ENCODE peak calls at places on chromosome 16, in eight cellular contexts. G is fibroblast of gingiva, K is mammary epithelial cell, H is left lung, F is anterior cingulate cortex, U is NCI-H1048, D is ELF-1, A is AG20443. N is an unnamed sample.

GRCh38 chr16:4435668-4436067 is 10.0 kb downstream of the DNAJA3 start:
- DNase-seq in G (no peak), K (no peak), H (no peak), F (no peak), U (no peak), D (no peak), A (no peak), N (no peak)

GRCh38 chr16:9050102-9050830 is 41.2 kb upstream of the HAPSTR1 start:
- DNase-seq in G (no peak), K (no peak), H (no peak), F (no peak), U (no peak), D (peak), A (no peak), N (no peak)

GRCh38 chr16:24848065-24848464 is 2.3 kb downstream of the SLC5A11 start:
- DNase-seq in G (peak), K (peak), H (no peak), F (no peak), U (no peak), D (no peak), A (peak), N (no peak)

GRCh38 chr16:24151482-24151939 is 104.6 kb upstream of the CACNG3 start:
- DNase-seq in G (no peak), K (no peak), H (no peak), F (no peak), U (no peak), D (peak), A (no peak), N (no peak)

GRCh38 chr16:85523602-85524364 is 89.3 kb upstream of the GSE1 start:
- DNase-seq in G (peak), K (no peak), H (peak), F (no peak), U (no peak), D (peak), A (peak), N (no peak)

GRCh38 chr16:20904507-20905079 is 4.0 kb downstream of the LYRM1 start:
- DNase-seq in G (peak), K (peak), H (no peak), F (no peak), U (no peak), D (no peak), A (no peak), N (peak)

GRCh38 chr16:35150805-35151312 is 1691.4 kb downstream of the TP53TG3F start:
- DNase-seq in G (no peak), K (no peak), H (no peak), F (no peak), U (no peak), D (no peak), A (no peak), N (no peak)

GRCh38 chr16:74503412-74503811 is 82.1 kb upstream of the CLEC18B start:
- DNase-seq in G (no peak), K (no peak), H (no peak), F (no peak), U (no peak), D (no peak), A (no peak), N (no peak)

GRCh38 chr16:79336437-79337229 is 263.9 kb downstream of the MAF start:
- DNase-seq in G (no peak), K (no peak), H (no peak), F (no peak), U (no peak), D (no peak), A (no peak), N (no peak)

GRCh38 chr16:5916711-5917191 is 819.2 kb upstream of the EEF2KMT start:
- DNase-seq in G (no peak), K (peak), H (no peak), F (no peak), U (no peak), D (peak), A (no peak), N (no peak)

GRCh38 chr16:58732545-58733247 is 1.4 kb downstream of the GOT2 start:
- DNase-seq in G (no peak), K (peak), H (no peak), F (no peak), U (no peak), D (peak), A (no peak), N (no peak)

GRCh38 chr16:58814348-58814801 is 80.3 kb upstream of the GOT2 start:
- DNase-seq in G (peak), K (peak), H (no peak), F (no peak), U (no peak), D (peak), A (peak), N (peak)

GRCh38 chr16:81732699-81733098 is 46.4 kb upstream of the PLCG2 start:
- DNase-seq in G (no peak), K (no peak), H (no peak), F (no peak), U (no peak), D (no peak), A (no peak), N (no peak)

GRCh38 chr16:14485131-14485551 is 144.9 kb downstream of the PARN start:
- DNase-seq in G (peak), K (no peak), H (no peak), F (no peak), U (no peak), D (no peak), A (peak), N (no peak)

GRCh38 chr16:66717776-66718175 is 21.2 kb upstream of the CMTM4 start:
- DNase-seq in G (no peak), K (no peak), H (no peak), F (no peak), U (no peak), D (peak), A (no peak), N (no peak)

GRCh38 chr16:56513972-56514371 is 5.9 kb downstream of the BBS2 start:
- DNase-seq in G (peak), K (peak), H (no peak), F (no peak), U (no peak), D (no peak), A (peak), N (peak)

GRCh38 chr16:87648236-87648635 is 45.9 kb downstream of the JPH3 start:
- DNase-seq in G (no peak), K (no peak), H (no peak), F (no peak), U (no peak), D (peak), A (no peak), N (no peak)

GRCh38 chr16:5604770-5605169 is 507.2 kb upstream of the EEF2KMT start:
- DNase-seq in G (no peak), K (no peak), H (no peak), F (no peak), U (no peak), D (peak), A (no peak), N (no peak)

GRCh38 chr16:79839851-79840321 is 239.3 kb upstream of the MAF start:
- DNase-seq in G (no peak), K (no peak), H (peak), F (no peak), U (no peak), D (no peak), A (no peak), N (no peak)

GRCh38 chr16:22423716-22424115 is 49.3 kb upstream of the CDR2 start:
- DNase-seq in G (no peak), K (no peak), H (no peak), F (no peak), U (no peak), D (no peak), A (no peak), N (no peak)

GRCh38 chr16:64254443-64255367 is 867.2 kb downstream of the CDH11 start:
- DNase-seq in G (no peak), K (no peak), H (no peak), F (no peak), U (no peak), D (no peak), A (no peak), N (no peak)

GRCh38 chr16:3188925-3189825 is 1.2 kb downstream of the OR1F1 start:
- DNase-seq in G (peak), K (peak), H (no peak), F (no peak), U (no peak), D (peak), A (peak), N (no peak)

GRCh38 chr16:67395458-67396158 is 2.3 kb upstream of the TPPP3 start:
- DNase-seq in G (no peak), K (peak), H (no peak), F (no peak), U (no peak), D (no peak), A (no peak), N (no peak)

GRCh38 chr16:86826931-86827330 is 248.6 kb downstream of the FOXL1 start:
- DNase-seq in G (no peak), K (no peak), H (no peak), F (no peak), U (no peak), D (peak), A (no peak), N (no peak)

GRCh38 chr16:46982335-46982734 is 8.9 kb upstream of the DNAJA2 start:
- DNase-seq in G (no peak), K (no peak), H (no peak), F (no peak), U (no peak), D (no peak), A (no peak), N (no peak)

GRCh38 chr16:89448656-89449055 is 41.7 kb downstream of the ANKRD11 start:
- DNase-seq in G (no peak), K (no peak), H (peak), F (no peak), U (no peak), D (no peak), A (no peak), N (no peak)